ENCODE peak calls at places on chromosomes 11 and 22, in eight cellular contexts. One of them, this sample, is unnamed.

GRCh38 chr22:45129703-45130524 is 33.8 kb upstream of the NUP50 start:
- DNase-seq in psoas muscle: no peak
- DNase-seq in fibroblast of pulmonary artery: no peak
- DNase-seq in A549: no peak
- DNase-seq in MM.1S: no peak
- DNase-seq in fibroblast of lung: no peak
- DNase-seq in heart left ventricle: no peak
- DNase-seq in WTC11: no peak
- DNase-seq in this sample: peak; percentile 30

GRCh38 chr11:35321532-35322320 is 97.6 kb downstream of the SLC1A2 start:
- DNase-seq in WTC11: no peak
- DNase-seq in psoas muscle: no peak
- DNase-seq in A549: no peak
- DNase-seq in fibroblast of pulmonary artery: no peak
- DNase-seq in MM.1S: no peak
- DNase-seq in heart left ventricle: peak; percentile 40
- DNase-seq in fibroblast of lung: peak; percentile 85
- DNase-seq in this sample: no peak

GRCh38 chr11:84965484-84965883 is 661.7 kb downstream of the DLG2 start:
- DNase-seq in fibroblast of lung: peak; percentile 24
- DNase-seq in WTC11: no peak
- DNase-seq in heart left ventricle: no peak
- DNase-seq in MM.1S: no peak
- DNase-seq in A549: no peak
- DNase-seq in psoas muscle: no peak
- DNase-seq in fibroblast of pulmonary artery: no peak
- DNase-seq in this sample: no peak

GRCh38 chr11:64743591-64744543 is at the start of gene RASGRP2:
- DNase-seq in A549: peak; percentile 75
- DNase-seq in MM.1S: no peak
- DNase-seq in fibroblast of pulmonary artery: peak; percentile 32
- DNase-seq in fibroblast of lung: no peak
- DNase-seq in WTC11: peak; percentile 85
- DNase-seq in heart left ventricle: peak; percentile 90
- DNase-seq in psoas muscle: peak; percentile 94
- DNase-seq in this sample: peak; percentile 87

GRCh38 chr22:21866821-21867527 is 471 bp downstream of the MAPK1 start:
- DNase-seq in fibroblast of pulmonary artery: no peak
- DNase-seq in fibroblast of lung: no peak
- DNase-seq in A549: no peak
- DNase-seq in psoas muscle: no peak
- DNase-seq in WTC11: no peak
- DNase-seq in heart left ventricle: no peak
- DNase-seq in MM.1S: no peak
- DNase-seq in this sample: no peak

GRCh38 chr11:27317751-27318150 is 45.3 kb downstream of the CCDC34 start:
- DNase-seq in MM.1S: no peak
- DNase-seq in WTC11: no peak
- DNase-seq in fibroblast of pulmonary artery: peak; percentile 39
- DNase-seq in psoas muscle: no peak
- DNase-seq in A549: peak; percentile 45
- DNase-seq in fibroblast of lung: peak; percentile 81
- DNase-seq in heart left ventricle: no peak
- DNase-seq in this sample: no peak

GRCh38 chr11:60641940-60642339 is 57.5 kb upstream of the MS4A8 start:
- DNase-seq in WTC11: no peak
- DNase-seq in fibroblast of pulmonary artery: no peak
- DNase-seq in psoas muscle: no peak
- DNase-seq in MM.1S: no peak
- DNase-seq in A549: no peak
- DNase-seq in heart left ventricle: no peak
- DNase-seq in fibroblast of lung: no peak
- DNase-seq in this sample: no peak

GRCh38 chr11:95453616-95454118 is 222.7 kb upstream of the SESN3 start:
- DNase-seq in MM.1S: no peak
- DNase-seq in A549: no peak
- DNase-seq in WTC11: no peak
- DNase-seq in psoas muscle: no peak
- DNase-seq in heart left ventricle: peak; percentile 71
- DNase-seq in fibroblast of pulmonary artery: peak; percentile 13
- DNase-seq in fibroblast of lung: peak; percentile 46
- DNase-seq in this sample: no peak

GRCh38 chr11:73239571-73240189 is 21.6 kb downstream of the P2RY2 start:
- DNase-seq in fibroblast of lung: no peak
- DNase-seq in psoas muscle: no peak
- DNase-seq in WTC11: no peak
- DNase-seq in heart left ventricle: no peak
- DNase-seq in fibroblast of pulmonary artery: no peak
- DNase-seq in A549: no peak
- DNase-seq in MM.1S: no peak
- DNase-seq in this sample: no peak

GRCh38 chr11:69914286-69915150 is 95.3 kb upstream of the FGF3 start:
- DNase-seq in MM.1S: no peak
- DNase-seq in WTC11: peak; percentile 14
- DNase-seq in fibroblast of pulmonary artery: no peak
- DNase-seq in psoas muscle: peak; percentile 40
- DNase-seq in A549: no peak
- DNase-seq in heart left ventricle: peak; percentile 23
- DNase-seq in fibroblast of lung: no peak
- DNase-seq in this sample: no peak

GRCh38 chr11:70501026-70501901 is 102.9 kb downstream of the CTTN start:
- DNase-seq in WTC11: no peak
- DNase-seq in MM.1S: no peak
- DNase-seq in A549: no peak
- DNase-seq in fibroblast of pulmonary artery: no peak
- DNase-seq in heart left ventricle: peak; percentile 81
- DNase-seq in fibroblast of lung: no peak
- DNase-seq in psoas muscle: peak; percentile 44
- DNase-seq in this sample: no peak

GRCh38 chr11:34773826-34774225 is 142.4 kb downstream of the APIP start:
- DNase-seq in A549: no peak
- DNase-seq in fibroblast of lung: peak; percentile 84
- DNase-seq in MM.1S: no peak
- DNase-seq in heart left ventricle: no peak
- DNase-seq in psoas muscle: no peak
- DNase-seq in fibroblast of pulmonary artery: no peak
- DNase-seq in WTC11: no peak
- DNase-seq in this sample: no peak

GRCh38 chr11:21810650-21811049 is 382.2 kb upstream of the ANO5 start:
- DNase-seq in psoas muscle: peak; percentile 17
- DNase-seq in fibroblast of pulmonary artery: peak; percentile 13
- DNase-seq in fibroblast of lung: no peak
- DNase-seq in WTC11: no peak
- DNase-seq in A549: no peak
- DNase-seq in MM.1S: no peak
- DNase-seq in heart left ventricle: no peak
- DNase-seq in this sample: no peak

GRCh38 chr11:124934862-124935547 is 842 bp downstream of the HEPACAM start:
- DNase-seq in psoas muscle: no peak
- DNase-seq in WTC11: no peak
- DNase-seq in heart left ventricle: no peak
- DNase-seq in fibroblast of pulmonary artery: peak; percentile 69
- DNase-seq in fibroblast of lung: peak; percentile 93
- DNase-seq in A549: no peak
- DNase-seq in MM.1S: no peak
- DNase-seq in this sample: no peak

GRCh38 chr11:124938206-124938765 is 2.4 kb upstream of the HEPACAM start:
- DNase-seq in WTC11: no peak
- DNase-seq in A549: no peak
- DNase-seq in MM.1S: no peak
- DNase-seq in psoas muscle: no peak
- DNase-seq in fibroblast of pulmonary artery: peak; percentile 6
- DNase-seq in fibroblast of lung: no peak
- DNase-seq in heart left ventricle: no peak
- DNase-seq in this sample: no peak

GRCh38 chr11:124937336-124937935 is 1.6 kb upstream of the HEPACAM start:
- DNase-seq in fibroblast of lung: no peak
- DNase-seq in psoas muscle: no peak
- DNase-seq in heart left ventricle: no peak
- DNase-seq in WTC11: no peak
- DNase-seq in A549: no peak
- DNase-seq in MM.1S: no peak
- DNase-seq in fibroblast of pulmonary artery: no peak
- DNase-seq in this sample: no peak

GRCh38 chr11:124938970-124939369 is 3.1 kb upstream of the HEPACAM start:
- DNase-seq in fibroblast of pulmonary artery: no peak
- DNase-seq in fibroblast of lung: no peak
- DNase-seq in MM.1S: no peak
- DNase-seq in psoas muscle: no peak
- DNase-seq in heart left ventricle: no peak
- DNase-seq in A549: no peak
- DNase-seq in WTC11: no peak
- DNase-seq in this sample: no peak

DNA sequence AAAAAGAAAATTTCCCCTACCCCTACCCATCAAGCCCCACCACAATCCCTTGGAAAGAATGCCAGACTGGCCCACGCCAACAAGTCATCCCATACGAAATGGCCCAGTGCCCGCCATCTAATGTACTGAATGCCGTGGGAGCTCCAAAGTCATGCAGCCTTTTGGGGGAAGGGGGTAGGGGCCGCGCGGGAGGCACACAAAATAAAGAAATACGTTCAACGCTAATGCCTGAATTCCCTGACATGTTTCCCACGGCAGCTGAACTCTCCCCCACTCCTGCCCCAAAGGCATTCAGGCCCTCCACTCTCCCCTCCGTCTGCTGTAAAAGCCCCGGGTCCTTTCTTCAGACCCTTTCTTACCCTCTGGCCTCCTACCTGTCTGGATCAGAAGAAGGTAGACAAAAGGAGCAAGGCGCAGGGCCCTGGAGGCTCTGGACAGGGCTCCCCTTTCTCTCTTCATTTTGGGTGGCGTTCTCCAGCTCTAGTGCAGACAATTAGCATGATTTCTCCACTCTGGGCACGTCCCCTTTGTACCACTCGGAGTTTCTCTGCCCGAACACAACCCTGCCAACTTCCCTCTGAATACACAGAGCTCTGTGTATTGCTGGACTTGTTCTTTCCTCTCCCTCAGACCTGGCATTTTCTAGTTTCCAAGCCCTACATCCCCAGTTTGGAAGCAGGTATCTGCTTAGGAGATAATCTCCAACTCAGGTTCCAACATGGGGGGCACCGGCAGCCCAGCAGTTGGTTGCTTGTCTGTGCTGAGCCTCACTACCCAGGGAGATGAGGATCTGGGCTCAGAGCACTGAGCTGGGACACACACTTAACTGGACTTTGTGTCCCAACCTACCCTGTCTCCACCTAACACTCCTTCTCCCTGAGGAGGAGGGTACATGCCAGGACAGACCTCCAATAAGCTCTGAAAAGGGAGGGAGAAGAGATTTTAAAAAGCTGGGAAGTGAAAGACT is at the start of gene HEPACAM:
- DNase-seq in fibroblast of pulmonary artery: no peak
- DNase-seq in psoas muscle: no peak
- DNase-seq in heart left ventricle: no peak
- DNase-seq in MM.1S: no peak
- DNase-seq in fibroblast of lung: no peak
- DNase-seq in WTC11: no peak
- DNase-seq in A549: no peak
- DNase-seq in this sample: no peak
- TF ChIP-seq CTCF in fibroblast of pulmonary artery: no peak
- TF ChIP-seq CTCF in psoas muscle: no peak
- TF ChIP-seq CTCF in heart left ventricle: no peak
- TF ChIP-seq CTCF in MM.1S: no peak
- TF ChIP-seq CTCF in fibroblast of lung: no peak
- TF ChIP-seq CTCF in WTC11: no peak
- TF ChIP-seq CTCF in A549: no peak
- TF ChIP-seq CTCF in this sample: no peak

DNA sequence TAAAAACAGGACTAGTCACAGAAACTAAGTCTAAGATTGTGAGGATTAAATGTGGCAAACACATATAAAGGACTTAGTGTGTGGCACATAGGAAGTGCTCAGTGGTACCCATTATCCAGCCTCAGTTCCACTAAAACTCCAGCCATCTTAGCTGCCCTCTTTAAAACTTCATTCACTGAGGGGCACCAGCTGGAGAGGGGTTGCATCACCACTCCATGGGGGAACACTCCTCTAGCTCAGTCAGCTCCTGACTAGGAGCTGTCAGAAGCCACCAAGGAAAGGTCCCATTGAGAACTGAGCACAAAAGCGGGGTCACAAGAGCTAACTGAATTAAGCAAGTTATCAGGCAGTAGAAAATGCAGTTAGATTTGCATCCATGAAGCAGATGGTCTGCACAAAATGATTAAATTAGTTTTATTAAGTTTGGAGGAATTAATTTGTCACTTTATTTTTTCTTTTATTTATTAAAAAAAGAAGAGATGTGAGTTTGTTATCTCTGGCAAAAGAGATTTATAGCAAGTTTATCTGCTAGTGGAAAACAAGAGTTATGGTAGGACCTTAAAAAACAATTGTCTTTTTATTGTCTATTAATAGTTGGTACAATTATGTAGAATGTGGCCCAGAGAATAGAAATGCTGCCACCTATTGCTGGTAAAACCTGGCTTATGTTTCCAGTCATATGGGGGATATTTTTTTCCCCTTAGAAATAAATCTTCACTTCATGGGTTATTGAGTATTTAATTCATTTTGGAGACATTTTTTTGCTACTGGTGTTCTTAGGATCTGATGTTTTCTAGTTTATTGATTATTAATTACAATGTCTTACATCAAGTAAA is 95.7 kb downstream of the NAV2 start:
- DNase-seq in MM.1S: no peak
- DNase-seq in fibroblast of pulmonary artery: no peak
- DNase-seq in fibroblast of lung: no peak
- DNase-seq in WTC11: no peak
- DNase-seq in heart left ventricle: no peak
- DNase-seq in A549: no peak
- DNase-seq in psoas muscle: no peak
- DNase-seq in this sample: no peak
- TF ChIP-seq CTCF in MM.1S: peak; percentile 15
- TF ChIP-seq CTCF in fibroblast of pulmonary artery: peak; percentile 40
- TF ChIP-seq CTCF in fibroblast of lung: no peak
- TF ChIP-seq CTCF in WTC11: no peak
- TF ChIP-seq CTCF in heart left ventricle: peak; percentile 43
- TF ChIP-seq CTCF in A549: peak; percentile 53
- TF ChIP-seq CTCF in psoas muscle: peak; percentile 14
- TF ChIP-seq CTCF in this sample: no peak

DNA sequence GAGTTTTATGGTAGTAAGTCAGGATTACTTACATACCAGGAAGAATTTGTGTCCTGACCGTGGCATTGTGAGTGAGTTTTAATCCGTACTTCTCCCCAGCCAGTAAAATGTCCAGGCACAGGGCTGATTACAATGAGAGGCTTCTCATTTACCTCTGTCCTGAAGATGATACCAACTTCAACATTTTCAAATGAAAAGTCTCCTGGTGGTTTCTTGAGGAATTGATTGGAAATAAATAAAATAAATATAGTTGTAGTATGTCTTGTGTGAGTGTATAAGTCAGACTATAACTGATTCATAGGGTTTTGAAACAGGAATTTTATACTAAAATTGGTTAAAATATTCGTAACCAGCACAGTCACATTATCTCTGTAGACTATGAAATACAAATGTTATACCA is 382.5 kb downstream of the ETS1 start:
- DNase-seq in heart left ventricle: no peak
- DNase-seq in psoas muscle: no peak
- DNase-seq in A549: no peak
- DNase-seq in fibroblast of lung: no peak
- DNase-seq in WTC11: no peak
- DNase-seq in MM.1S: no peak
- DNase-seq in fibroblast of pulmonary artery: no peak
- DNase-seq in this sample: no peak
- TF ChIP-seq CTCF in heart left ventricle: no peak
- TF ChIP-seq CTCF in psoas muscle: no peak
- TF ChIP-seq CTCF in A549: no peak
- TF ChIP-seq CTCF in fibroblast of lung: no peak
- TF ChIP-seq CTCF in WTC11: no peak
- TF ChIP-seq CTCF in MM.1S: no peak
- TF ChIP-seq CTCF in fibroblast of pulmonary artery: no peak
- TF ChIP-seq CTCF in this sample: no peak

GRCh38 chr22:39530692-39531331 is 1.7 kb downstream of the RPS19BP1 start:
- DNase-seq in fibroblast of pulmonary artery: peak; percentile 59
- DNase-seq in fibroblast of lung: no peak
- DNase-seq in heart left ventricle: no peak
- DNase-seq in WTC11: no peak
- DNase-seq in MM.1S: peak; percentile 60
- DNase-seq in psoas muscle: no peak
- DNase-seq in A549: no peak
- DNase-seq in this sample: no peak
- TF ChIP-seq CTCF in fibroblast of pulmonary artery: peak; percentile 40
- TF ChIP-seq CTCF in fibroblast of lung: peak; percentile 22
- TF ChIP-seq CTCF in heart left ventricle: peak; percentile 10
- TF ChIP-seq CTCF in WTC11: no peak
- TF ChIP-seq CTCF in MM.1S: peak; percentile 34
- TF ChIP-seq CTCF in psoas muscle: no peak
- TF ChIP-seq CTCF in A549: no peak
- TF ChIP-seq CTCF in this sample: peak; percentile 1

This sample was measured in GM20000.